ENCODE peak calls at places on chromosome 7, in seven cellular contexts. One of them, this sample, is unnamed.

GRCh38 chr7:19713676-19714075 is 4.8 kb upstream of the POLR1F start:
- DNase-seq in A549: peak
- DNase-seq in H1: no peak
- DNase-seq in K562: peak
- DNase-seq in WTC11: peak
- DNase-seq in endothelial cell of umbilical vein: peak
- DNase-seq in HepG2: peak
- DNase-seq in this sample: peak

GRCh38 chr7:117793496-117793895 is 79.7 kb downstream of the CTTNBP2 start:
- DNase-seq in A549: no peak
- DNase-seq in H1: no peak
- DNase-seq in K562: no peak
- DNase-seq in WTC11: no peak
- DNase-seq in endothelial cell of umbilical vein: no peak
- DNase-seq in HepG2: no peak
- DNase-seq in this sample: no peak

GRCh38 chr7:146136357-146136875 is 19.8 kb downstream of the CNTNAP2 start:
- DNase-seq in A549: no peak
- DNase-seq in H1: no peak
- DNase-seq in K562: no peak
- DNase-seq in WTC11: no peak
- DNase-seq in endothelial cell of umbilical vein: no peak
- DNase-seq in HepG2: no peak
- DNase-seq in this sample: no peak

GRCh38 chr7:80206763-80207162 is 72.1 kb downstream of the GNAI1 start:
- DNase-seq in A549: no peak
- DNase-seq in H1: no peak
- DNase-seq in K562: no peak
- DNase-seq in WTC11: no peak
- DNase-seq in endothelial cell of umbilical vein: no peak
- DNase-seq in HepG2: no peak
- DNase-seq in this sample: no peak

GRCh38 chr7:756231-756927 is 29.3 kb upstream of the PRKAR1B start:
- DNase-seq in A549: no peak
- DNase-seq in H1: no peak
- DNase-seq in K562: no peak
- DNase-seq in WTC11: no peak
- DNase-seq in endothelial cell of umbilical vein: no peak
- DNase-seq in HepG2: no peak
- DNase-seq in this sample: no peak

GRCh38 chr7:155189600-155189989 is 108.1 kb upstream of the INSIG1 start:
- DNase-seq in A549: no peak
- DNase-seq in H1: no peak
- DNase-seq in K562: no peak
- DNase-seq in WTC11: no peak
- DNase-seq in endothelial cell of umbilical vein: no peak
- DNase-seq in HepG2: no peak
- DNase-seq in this sample: no peak

GRCh38 chr7:25851332-25852248 is 300.4 kb upstream of the NFE2L3 start:
- DNase-seq in A549: peak
- DNase-seq in H1: no peak
- DNase-seq in K562: peak
- DNase-seq in WTC11: peak
- DNase-seq in endothelial cell of umbilical vein: peak
- DNase-seq in HepG2: peak
- DNase-seq in this sample: peak

GRCh38 chr7:884191-885003 is 8.0 kb downstream of the GET4 start:
- DNase-seq in A549: no peak
- DNase-seq in H1: no peak
- DNase-seq in K562: no peak
- DNase-seq in WTC11: no peak
- DNase-seq in endothelial cell of umbilical vein: no peak
- DNase-seq in HepG2: no peak
- DNase-seq in this sample: no peak

GRCh38 chr7:47783456-47784240 is 164.6 kb downstream of the PKD1L1 start:
- DNase-seq in A549: peak
- DNase-seq in H1: no peak
- DNase-seq in K562: no peak
- DNase-seq in WTC11: no peak
- DNase-seq in endothelial cell of umbilical vein: peak
- DNase-seq in HepG2: peak
- DNase-seq in this sample: no peak

GRCh38 chr7:1850976-1851571 is 181.0 kb downstream of the ELFN1 start:
- DNase-seq in A549: no peak
- DNase-seq in H1: no peak
- DNase-seq in K562: no peak
- DNase-seq in WTC11: no peak
- DNase-seq in endothelial cell of umbilical vein: no peak
- DNase-seq in HepG2: no peak
- DNase-seq in this sample: no peak

GRCh38 chr7:106178593-106179134 is 66.6 kb upstream of the SYPL1 start:
- DNase-seq in A549: peak
- DNase-seq in H1: no peak
- DNase-seq in K562: no peak
- DNase-seq in WTC11: no peak
- DNase-seq in endothelial cell of umbilical vein: peak
- DNase-seq in HepG2: peak
- DNase-seq in this sample: peak

GRCh38 chr7:2237109-2237602 is 4.4 kb upstream of the MAD1L1 start:
- DNase-seq in A549: no peak
- DNase-seq in H1: no peak
- DNase-seq in K562: no peak
- DNase-seq in WTC11: no peak
- DNase-seq in endothelial cell of umbilical vein: no peak
- DNase-seq in HepG2: no peak
- DNase-seq in this sample: peak

GRCh38 chr7:26426096-26426495 is 134.4 kb downstream of the SNX10 start:
- DNase-seq in A549: no peak
- DNase-seq in H1: no peak
- DNase-seq in K562: no peak
- DNase-seq in WTC11: no peak
- DNase-seq in endothelial cell of umbilical vein: no peak
- DNase-seq in HepG2: no peak
- DNase-seq in this sample: no peak

GRCh38 chr7:73832806-73833205 is 2.0 kb downstream of the CLDN4 start:
- DNase-seq in A549: no peak
- DNase-seq in H1: no peak
- DNase-seq in K562: no peak
- DNase-seq in WTC11: no peak
- DNase-seq in endothelial cell of umbilical vein: no peak
- DNase-seq in HepG2: no peak
- DNase-seq in this sample: no peak

GRCh38 chr7:144720139-144720538 is 115.7 kb downstream of the TPK1 start:
- DNase-seq in A549: no peak
- DNase-seq in H1: no peak
- DNase-seq in K562: no peak
- DNase-seq in WTC11: peak
- DNase-seq in endothelial cell of umbilical vein: no peak
- DNase-seq in HepG2: no peak
- DNase-seq in this sample: no peak

GRCh38 chr7:64494912-64495461 is 67.9 kb downstream of the ZNF680 start:
- DNase-seq in A549: no peak
- DNase-seq in H1: no peak
- DNase-seq in K562: no peak
- DNase-seq in WTC11: peak
- DNase-seq in endothelial cell of umbilical vein: no peak
- DNase-seq in HepG2: no peak
- DNase-seq in this sample: no peak

GRCh38 chr7:131878777-131879176 is 322.3 kb upstream of the PODXL start:
- DNase-seq in A549: no peak
- DNase-seq in H1: no peak
- DNase-seq in K562: no peak
- DNase-seq in WTC11: no peak
- DNase-seq in endothelial cell of umbilical vein: no peak
- DNase-seq in HepG2: no peak
- DNase-seq in this sample: no peak

GRCh38 chr7:115183431-115184057 is 261.6 kb downstream of the MDFIC start:
- DNase-seq in A549: no peak
- DNase-seq in H1: no peak
- DNase-seq in K562: no peak
- DNase-seq in WTC11: no peak
- DNase-seq in endothelial cell of umbilical vein: no peak
- DNase-seq in HepG2: no peak
- DNase-seq in this sample: peak

GRCh38 chr7:43902542-43903054 is 3.8 kb downstream of the URGCP start:
- DNase-seq in A549: no peak
- DNase-seq in H1: no peak
- DNase-seq in K562: no peak
- DNase-seq in WTC11: no peak
- DNase-seq in endothelial cell of umbilical vein: no peak
- DNase-seq in HepG2: no peak
- DNase-seq in this sample: no peak

GRCh38 chr7:2934211-2934731 is 90.2 kb upstream of the GNA12 start:
- DNase-seq in A549: peak
- DNase-seq in H1: no peak
- DNase-seq in K562: no peak
- DNase-seq in WTC11: peak
- DNase-seq in endothelial cell of umbilical vein: peak
- DNase-seq in HepG2: no peak
- DNase-seq in this sample: peak

GRCh38 chr7:117229350-117229749 is 93.5 kb downstream of the WNT2 start:
- DNase-seq in A549: no peak
- DNase-seq in H1: no peak
- DNase-seq in K562: no peak
- DNase-seq in WTC11: no peak
- DNase-seq in endothelial cell of umbilical vein: no peak
- DNase-seq in HepG2: no peak
- DNase-seq in this sample: no peak

GRCh38 chr7:123230147-123230546 is 30.4 kb upstream of the SLC13A1 start:
- DNase-seq in A549: no peak
- DNase-seq in H1: no peak
- DNase-seq in K562: no peak
- DNase-seq in WTC11: no peak
- DNase-seq in endothelial cell of umbilical vein: no peak
- DNase-seq in HepG2: no peak
- DNase-seq in this sample: no peak

GRCh38 chr7:112930787-112931186 is 140.6 kb upstream of the TMEM168 start:
- DNase-seq in A549: no peak
- DNase-seq in H1: no peak
- DNase-seq in K562: no peak
- DNase-seq in WTC11: no peak
- DNase-seq in endothelial cell of umbilical vein: no peak
- DNase-seq in HepG2: peak
- DNase-seq in this sample: peak
- TF ChIP-seq MAX in A549: no peak
- TF ChIP-seq MAX in H1: no peak
- TF ChIP-seq MAX in K562: no peak
- TF ChIP-seq MAX in WTC11: no peak
- TF ChIP-seq MAX in endothelial cell of umbilical vein: no peak
- TF ChIP-seq MAX in HepG2: no peak
- TF ChIP-seq MAX in this sample: no peak

GRCh38 chr7:156907656-156908055 is 14.7 kb upstream of the LMBR1 start:
- DNase-seq in A549: no peak
- DNase-seq in H1: no peak
- DNase-seq in K562: no peak
- DNase-seq in WTC11: no peak
- DNase-seq in endothelial cell of umbilical vein: no peak
- DNase-seq in HepG2: no peak
- DNase-seq in this sample: no peak
- TF ChIP-seq MAX in A549: no peak
- TF ChIP-seq MAX in H1: no peak
- TF ChIP-seq MAX in K562: no peak
- TF ChIP-seq MAX in WTC11: no peak
- TF ChIP-seq MAX in endothelial cell of umbilical vein: no peak
- TF ChIP-seq MAX in HepG2: no peak
- TF ChIP-seq MAX in this sample: no peak

GRCh38 chr7:100832281-100832633 is 4.9 kb upstream of the EPHB4 start:
- DNase-seq in A549: no peak
- DNase-seq in H1: no peak
- DNase-seq in K562: no peak
- DNase-seq in WTC11: no peak
- DNase-seq in endothelial cell of umbilical vein: no peak
- DNase-seq in HepG2: no peak
- DNase-seq in this sample: no peak

GRCh38 chr7:100837099-100837836 is 9.9 kb upstream of the EPHB4 start:
- DNase-seq in A549: peak
- DNase-seq in H1: peak
- DNase-seq in K562: peak
- DNase-seq in WTC11: peak
- DNase-seq in endothelial cell of umbilical vein: peak
- DNase-seq in HepG2: no peak
- DNase-seq in this sample: no peak

GRCh38 chr7:100836812-100837098 is 9.4 kb upstream of the EPHB4 start:
- DNase-seq in A549: no peak
- DNase-seq in H1: no peak
- DNase-seq in K562: peak
- DNase-seq in WTC11: no peak
- DNase-seq in endothelial cell of umbilical vein: no peak
- DNase-seq in HepG2: no peak
- DNase-seq in this sample: no peak

GRCh38 chr7:100839361-100839760 is 12.0 kb upstream of the EPHB4 start:
- DNase-seq in A549: no peak
- DNase-seq in H1: no peak
- DNase-seq in K562: no peak
- DNase-seq in WTC11: no peak
- DNase-seq in endothelial cell of umbilical vein: no peak
- DNase-seq in HepG2: no peak
- DNase-seq in this sample: no peak

DNA sequence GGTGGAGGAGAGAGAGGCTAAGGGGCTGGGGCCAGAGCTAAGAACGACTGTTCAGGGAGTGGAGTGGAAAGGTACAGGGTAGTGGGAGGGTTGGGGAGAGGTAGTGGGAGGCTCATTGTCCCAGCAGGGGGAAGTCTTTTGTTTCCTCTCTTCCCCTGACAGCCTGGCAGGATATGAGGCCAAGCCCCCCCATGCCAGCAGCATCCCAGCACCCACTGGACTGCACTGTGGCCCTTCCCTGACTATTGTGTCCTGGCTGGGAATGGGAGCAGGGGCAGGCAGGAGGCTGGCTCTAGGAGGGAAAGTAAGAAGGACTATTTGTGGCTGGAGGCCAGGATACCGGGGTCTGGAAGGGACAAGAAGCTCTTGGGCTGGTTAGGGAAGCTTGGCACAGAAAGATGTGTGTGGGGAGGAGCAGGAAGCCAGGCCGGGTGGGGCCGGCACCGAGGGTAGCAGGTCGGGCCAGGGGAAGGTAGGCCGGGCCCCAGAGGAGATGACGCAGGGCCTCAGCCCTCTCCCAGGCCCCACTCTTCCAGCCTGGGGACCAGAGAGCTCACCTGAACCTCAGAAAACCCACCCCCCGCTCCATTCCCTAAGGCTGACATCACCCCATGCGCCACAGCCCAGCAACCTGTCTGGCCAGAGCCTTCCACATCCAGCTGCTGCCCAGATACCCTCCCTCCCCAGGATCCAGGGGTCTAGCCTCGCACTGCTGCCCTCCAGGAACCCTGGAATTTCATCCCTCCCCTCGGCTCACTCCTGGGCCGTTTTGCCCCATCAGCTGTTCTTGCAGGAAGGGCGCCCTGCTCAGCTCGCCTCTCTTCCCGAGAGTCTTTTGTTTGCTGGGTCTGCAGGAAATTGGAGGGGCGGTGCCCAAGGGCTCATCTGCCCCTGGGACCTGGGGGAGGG is 8.8 kb upstream of the EPHB4 start:
- DNase-seq in A549: no peak
- DNase-seq in H1: peak
- DNase-seq in K562: peak
- DNase-seq in WTC11: peak
- DNase-seq in endothelial cell of umbilical vein: peak
- DNase-seq in HepG2: no peak
- DNase-seq in this sample: no peak
- TF ChIP-seq MAX in A549: no peak
- TF ChIP-seq MAX in H1: peak
- TF ChIP-seq MAX in K562: no peak
- TF ChIP-seq MAX in WTC11: no peak
- TF ChIP-seq MAX in endothelial cell of umbilical vein: no peak
- TF ChIP-seq MAX in HepG2: no peak
- TF ChIP-seq MAX in this sample: no peak

GRCh38 chr7:13155188-13155587 is 467.8 kb downstream of the ARL4A start:
- DNase-seq in A549: no peak
- DNase-seq in H1: no peak
- DNase-seq in K562: no peak
- DNase-seq in WTC11: no peak
- DNase-seq in endothelial cell of umbilical vein: no peak
- DNase-seq in HepG2: no peak
- DNase-seq in this sample: no peak
- TF ChIP-seq MAX in A549: no peak
- TF ChIP-seq MAX in H1: no peak
- TF ChIP-seq MAX in K562: no peak
- TF ChIP-seq MAX in WTC11: no peak
- TF ChIP-seq MAX in endothelial cell of umbilical vein: no peak
- TF ChIP-seq MAX in HepG2: no peak
- TF ChIP-seq MAX in this sample: no peak